ENCODE peak calls at places on chromosomes 13 and 19, in five cellular contexts. C, T, V, H and W are unnamed samples.

GRCh38 chr13:72221276-72221962 is 354.4 kb upstream of the DACH1 start:
- DNase-seq in C (no peak), H (no peak), V (no peak), T (no peak), W (no peak)

GRCh38 chr13:62305758-62306157 is 890.1 kb upstream of the PCDH20 start:
- DNase-seq in V (no peak), H (no peak), C (no peak), T (no peak), W (peak)

GRCh38 chr13:45878966-45879365 is 27.4 kb upstream of the SIAH3 start:
- DNase-seq in T (no peak), C (no peak), H (no peak), V (no peak), W (no peak)

GRCh38 chr13:78201411-78201810 is 282.8 kb upstream of the EDNRB start:
- DNase-seq in H (no peak), C (no peak), T (no peak), V (no peak), W (peak)

GRCh38 chr19:35742121-35742724 is at the start of gene IGFLR1:
- DNase-seq in H (no peak), T (no peak), C (no peak), V (no peak), W (peak)

GRCh38 chr13:62358646-62358932 is 942.9 kb upstream of the PCDH20 start:
- DNase-seq in H (no peak), V (no peak), C (no peak), T (no peak), W (no peak)

GRCh38 chr13:22703601-22704209 is 477.1 kb upstream of the SGCG start:
- DNase-seq in H (peak), V (no peak), C (no peak), T (no peak), W (no peak)

GRCh38 chr19:35118268-35119026 is 2.8 kb downstream of the FXYD3 start:
- DNase-seq in H (no peak), C (no peak), T (no peak), V (no peak), W (no peak)

GRCh38 chr13:68929055-68929454 is 1178.6 kb upstream of the ATXN8OS start:
- DNase-seq in T (no peak), C (no peak), V (no peak), H (no peak), W (no peak)

GRCh38 chr13:68923995-68924394 is 1183.6 kb upstream of the ATXN8OS start:
- DNase-seq in V (no peak), C (no peak), H (no peak), T (no peak), W (no peak)

GRCh38 chr13:68927387-68928026 is 1180.1 kb upstream of the ATXN8OS start:
- DNase-seq in C (no peak), V (no peak), T (no peak), H (peak), W (no peak)
- TF ChIP-seq CTCF in C (no peak), V (no peak), T (no peak), H (peak), W (no peak)

DNA sequence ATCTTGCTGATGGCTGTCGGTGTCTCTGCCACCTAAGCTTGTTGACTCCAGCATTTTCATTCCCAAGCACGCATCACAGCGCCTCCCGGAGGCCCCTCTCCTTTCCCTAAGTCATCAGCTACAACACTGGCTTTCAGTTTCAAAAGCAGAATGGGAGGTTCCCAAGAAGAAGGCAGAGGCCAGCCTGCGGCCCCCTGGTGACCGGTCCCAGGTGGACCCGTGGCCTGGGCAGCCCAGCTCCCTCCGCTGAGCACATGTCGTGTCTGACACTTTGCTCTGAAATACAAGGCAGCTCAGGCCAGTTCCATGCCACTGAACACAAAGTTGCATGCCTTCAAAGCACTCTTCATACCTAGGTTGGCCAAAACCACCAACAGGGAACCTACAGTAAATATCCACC is 8.5 kb downstream of the MLLT1 start:
- DNase-seq in V (no peak), T (no peak), C (peak), H (peak), W (no peak)
- TF ChIP-seq CTCF in V (no peak), T (peak), C (peak), H (peak), W (no peak)

GRCh38 chr19:14529254-14530004 is at the start of gene TECR:
- DNase-seq in V (peak), T (peak), H (peak), C (peak), W (peak)
- TF ChIP-seq CTCF in V (no peak), T (no peak), H (no peak), C (no peak), W (no peak)

GRCh38 chr19:45468803-45469131 is 971 bp downstream of the FOSB start:
- DNase-seq in V (no peak), H (peak), C (no peak), T (no peak), W (no peak)

GRCh38 chr19:45468159-45468651 is 409 bp downstream of the FOSB start:
- DNase-seq in C (peak), H (no peak), T (no peak), V (peak), W (peak)

GRCh38 chr19:45467456-45468158 is at the start of gene FOSB:
- DNase-seq in V (peak), C (peak), H (peak), T (no peak), W (peak)

GRCh38 chr19:45464861-45465427 is 2.9 kb upstream of the FOSB start:
- DNase-seq in V (no peak), H (no peak), C (no peak), T (no peak), W (no peak)

GRCh38 chr19:45467115-45467455 is 711 bp upstream of the FOSB start:
- DNase-seq in C (peak), V (no peak), H (no peak), T (no peak), W (no peak)
- TF ChIP-seq CTCF in C (no peak), V (no peak), H (peak), T (no peak), W (no peak)

GRCh38 chr19:58307736-58308135 is 2.6 kb downstream of the ERVK3-1 start:
- DNase-seq in V (no peak), H (no peak), C (no peak), T (no peak), W (no peak)

GRCh38 chr19:58304255-58304654 is 922 bp upstream of the ERVK3-1 start:
- DNase-seq in T (no peak), C (no peak), V (no peak), H (no peak), W (no peak)

GRCh38 chr19:58305932-58306323 is 751 bp downstream of the ERVK3-1 start:
- DNase-seq in C (no peak), T (no peak), H (peak), V (no peak), W (no peak)

GRCh38 chr19:58304748-58305064 is 471 bp upstream of the ERVK3-1 start:
- DNase-seq in H (no peak), V (no peak), C (no peak), T (no peak), W (no peak)

GRCh38 chr19:58305065-58305931 is at the start of gene ERVK3-1:
- DNase-seq in H (peak), V (peak), T (peak), C (peak), W (peak)
- TF ChIP-seq CTCF in H (no peak), V (peak), T (no peak), C (no peak), W (no peak)